ENCODE peak calls at places on chromosomes 6 and 20, in seven cellular contexts. One of them, this sample, is unnamed. For H3K4me1, the result is how much of the 10 kb centered on the place peaks cover.

GRCh38 chr6:154482858-154483257 is 27.6 kb downstream of the CNKSR3 start:
- ATAC-seq in IMR-90: no peak
- ATAC-seq in HepG2: no peak
- ATAC-seq in PC-3: no peak
- ATAC-seq in HCT116: no peak
- ATAC-seq in heart right ventricle: peak
- ATAC-seq in gastrocnemius medialis: no peak
- ATAC-seq in this sample: peak

GRCh38 chr6:68087399-68088133 is 547.5 kb upstream of the ADGRB3 start:
- ATAC-seq in HepG2: no peak
- ATAC-seq in HCT116: no peak
- ATAC-seq in gastrocnemius medialis: no peak
- ATAC-seq in heart right ventricle: no peak
- ATAC-seq in PC-3: no peak
- ATAC-seq in IMR-90: no peak
- ATAC-seq in this sample: no peak

GRCh38 chr6:163750436-163751031 is 336.0 kb downstream of the QKI start:
- ATAC-seq in IMR-90: no peak
- ATAC-seq in PC-3: no peak
- ATAC-seq in HCT116: no peak
- ATAC-seq in HepG2: no peak
- ATAC-seq in gastrocnemius medialis: no peak
- ATAC-seq in heart right ventricle: no peak
- ATAC-seq in this sample: no peak

GRCh38 chr6:160756021-160756420 is 54.0 kb downstream of the PLG start:
- ATAC-seq in HepG2: no peak
- ATAC-seq in gastrocnemius medialis: no peak
- ATAC-seq in IMR-90: no peak
- ATAC-seq in PC-3: no peak
- ATAC-seq in heart right ventricle: no peak
- ATAC-seq in HCT116: no peak
- ATAC-seq in this sample: no peak

GRCh38 chr6:111080713-111081112 is 6.6 kb upstream of the SLC16A10 start:
- ATAC-seq in PC-3: no peak
- ATAC-seq in IMR-90: no peak
- ATAC-seq in HCT116: no peak
- ATAC-seq in HepG2: no peak
- ATAC-seq in heart right ventricle: no peak
- ATAC-seq in gastrocnemius medialis: no peak
- ATAC-seq in this sample: no peak

GRCh38 chr20:3051385-3052019 is 5.7 kb downstream of the MRPS26 start:
- ATAC-seq in IMR-90: no peak
- ATAC-seq in HepG2: peak
- ATAC-seq in heart right ventricle: no peak
- ATAC-seq in HCT116: peak
- ATAC-seq in gastrocnemius medialis: no peak
- ATAC-seq in PC-3: peak
- ATAC-seq in this sample: no peak

GRCh38 chr6:133890941-133891813 is 2.3 kb downstream of the TCF21 start:
- ATAC-seq in HepG2: peak
- ATAC-seq in PC-3: no peak
- ATAC-seq in heart right ventricle: peak
- ATAC-seq in IMR-90: no peak
- ATAC-seq in gastrocnemius medialis: peak
- ATAC-seq in HCT116: peak
- ATAC-seq in this sample: no peak

GRCh38 chr6:17360564-17360963 is 32.8 kb upstream of the CAP2 start:
- ATAC-seq in heart right ventricle: no peak
- ATAC-seq in HepG2: no peak
- ATAC-seq in IMR-90: no peak
- ATAC-seq in gastrocnemius medialis: no peak
- ATAC-seq in PC-3: no peak
- ATAC-seq in HCT116: no peak
- ATAC-seq in this sample: no peak

GRCh38 chr6:150905769-150906168 is 40.3 kb downstream of the MTHFD1L start:
- ATAC-seq in gastrocnemius medialis: no peak
- ATAC-seq in HCT116: peak
- ATAC-seq in heart right ventricle: no peak
- ATAC-seq in PC-3: no peak
- ATAC-seq in IMR-90: no peak
- ATAC-seq in HepG2: peak
- ATAC-seq in this sample: no peak

GRCh38 chr6:150684715-150685459 is 85.2 kb downstream of the PLEKHG1 start:
- ATAC-seq in gastrocnemius medialis: peak
- ATAC-seq in IMR-90: no peak
- ATAC-seq in PC-3: no peak
- ATAC-seq in HepG2: no peak
- ATAC-seq in HCT116: no peak
- ATAC-seq in heart right ventricle: peak
- ATAC-seq in this sample: peak

GRCh38 chr6:14748679-14749078 is 497.2 kb upstream of the JARID2 start:
- ATAC-seq in HCT116: no peak
- ATAC-seq in gastrocnemius medialis: no peak
- ATAC-seq in heart right ventricle: no peak
- ATAC-seq in IMR-90: no peak
- ATAC-seq in HepG2: no peak
- ATAC-seq in PC-3: no peak
- ATAC-seq in this sample: no peak

GRCh38 chr20:59446361-59446760 is 145.9 kb downstream of the EDN3 start:
- ATAC-seq in heart right ventricle: no peak
- ATAC-seq in HCT116: no peak
- ATAC-seq in PC-3: no peak
- ATAC-seq in HepG2: no peak
- ATAC-seq in IMR-90: no peak
- ATAC-seq in gastrocnemius medialis: no peak
- ATAC-seq in this sample: no peak

GRCh38 chr20:12327205-12327604 is 409.5 kb downstream of the BTBD3 start:
- ATAC-seq in HepG2: no peak
- ATAC-seq in gastrocnemius medialis: no peak
- ATAC-seq in HCT116: no peak
- ATAC-seq in IMR-90: no peak
- ATAC-seq in heart right ventricle: no peak
- ATAC-seq in PC-3: no peak
- ATAC-seq in this sample: no peak

GRCh38 chr20:57738053-57738452 is 28.2 kb upstream of the PMEPA1 start:
- ATAC-seq in IMR-90: no peak
- ATAC-seq in gastrocnemius medialis: no peak
- ATAC-seq in HepG2: no peak
- ATAC-seq in heart right ventricle: no peak
- ATAC-seq in HCT116: no peak
- ATAC-seq in PC-3: peak
- ATAC-seq in this sample: no peak

GRCh38 chr6:96626749-96627353 is 63.9 kb downstream of the FHL5 start:
- ATAC-seq in gastrocnemius medialis: no peak
- ATAC-seq in PC-3: peak
- ATAC-seq in HCT116: peak
- ATAC-seq in heart right ventricle: peak
- ATAC-seq in IMR-90: peak
- ATAC-seq in HepG2: peak
- ATAC-seq in this sample: no peak

GRCh38 chr6:35093118-35093445 is 48.1 kb downstream of the TCP11 start:
- ATAC-seq in HCT116: no peak
- ATAC-seq in HepG2: no peak
- ATAC-seq in heart right ventricle: no peak
- ATAC-seq in gastrocnemius medialis: no peak
- ATAC-seq in PC-3: no peak
- ATAC-seq in IMR-90: no peak
- ATAC-seq in this sample: no peak

GRCh38 chr6:150175611-150176151 is 32.8 kb downstream of the PPP1R14C start:
- ATAC-seq in heart right ventricle: no peak
- ATAC-seq in IMR-90: no peak
- ATAC-seq in PC-3: no peak
- ATAC-seq in HCT116: no peak
- ATAC-seq in HepG2: no peak
- ATAC-seq in gastrocnemius medialis: peak
- ATAC-seq in this sample: no peak

GRCh38 chr6:110853754-110854477 is 20.7 kb upstream of the AMD1 start:
- ATAC-seq in HepG2: no peak
- ATAC-seq in HCT116: no peak
- ATAC-seq in gastrocnemius medialis: no peak
- ATAC-seq in IMR-90: no peak
- ATAC-seq in heart right ventricle: no peak
- ATAC-seq in PC-3: no peak
- ATAC-seq in this sample: no peak

GRCh38 chr20:3010985-3011723 is 32.3 kb upstream of the GNRH2 start:
- ATAC-seq in PC-3: peak
- ATAC-seq in heart right ventricle: no peak
- ATAC-seq in HepG2: no peak
- ATAC-seq in HCT116: peak
- ATAC-seq in IMR-90: peak
- ATAC-seq in gastrocnemius medialis: no peak
- ATAC-seq in this sample: no peak

GRCh38 chr6:125203395-125203794 is 49.8 kb downstream of the TPD52L1 start:
- ATAC-seq in HCT116: no peak
- ATAC-seq in HepG2: no peak
- ATAC-seq in PC-3: no peak
- ATAC-seq in gastrocnemius medialis: peak
- ATAC-seq in IMR-90: no peak
- ATAC-seq in heart right ventricle: no peak
- ATAC-seq in this sample: no peak

GRCh38 chr6:28947831-28948270 is 24.1 kb upstream of the TRIM27 start:
- ATAC-seq in HCT116: no peak
- ATAC-seq in PC-3: peak
- ATAC-seq in IMR-90: peak
- ATAC-seq in heart right ventricle: no peak
- ATAC-seq in gastrocnemius medialis: no peak
- ATAC-seq in HepG2: peak
- ATAC-seq in this sample: no peak

GRCh38 chr6:109031416-109031815 is 63.2 kb downstream of the SESN1 start:
- ATAC-seq in HCT116: no peak
- ATAC-seq in PC-3: no peak
- ATAC-seq in IMR-90: no peak
- ATAC-seq in HepG2: no peak
- ATAC-seq in gastrocnemius medialis: no peak
- ATAC-seq in heart right ventricle: peak
- ATAC-seq in this sample: no peak

GRCh38 chr20:50111120-50111828 is 1.7 kb downstream of the UBE2V1 start:
- ATAC-seq in IMR-90: peak
- ATAC-seq in gastrocnemius medialis: no peak
- ATAC-seq in heart right ventricle: no peak
- ATAC-seq in PC-3: peak
- ATAC-seq in HCT116: no peak
- ATAC-seq in HepG2: no peak
- ATAC-seq in this sample: no peak

GRCh38 chr20:658731-659291 is 5.8 kb upstream of the SRXN1 start:
- ATAC-seq in heart right ventricle: no peak
- ATAC-seq in HCT116: no peak
- ATAC-seq in IMR-90: peak
- ATAC-seq in HepG2: no peak
- ATAC-seq in PC-3: no peak
- ATAC-seq in gastrocnemius medialis: no peak
- ATAC-seq in this sample: no peak

GRCh38 chr20:6142348-6142993 is 19.6 kb upstream of the FERMT1 start:
- ATAC-seq in gastrocnemius medialis: no peak
- ATAC-seq in IMR-90: peak
- ATAC-seq in HCT116: peak
- ATAC-seq in PC-3: peak
- ATAC-seq in heart right ventricle: no peak
- ATAC-seq in HepG2: peak
- ATAC-seq in this sample: no peak

DNA sequence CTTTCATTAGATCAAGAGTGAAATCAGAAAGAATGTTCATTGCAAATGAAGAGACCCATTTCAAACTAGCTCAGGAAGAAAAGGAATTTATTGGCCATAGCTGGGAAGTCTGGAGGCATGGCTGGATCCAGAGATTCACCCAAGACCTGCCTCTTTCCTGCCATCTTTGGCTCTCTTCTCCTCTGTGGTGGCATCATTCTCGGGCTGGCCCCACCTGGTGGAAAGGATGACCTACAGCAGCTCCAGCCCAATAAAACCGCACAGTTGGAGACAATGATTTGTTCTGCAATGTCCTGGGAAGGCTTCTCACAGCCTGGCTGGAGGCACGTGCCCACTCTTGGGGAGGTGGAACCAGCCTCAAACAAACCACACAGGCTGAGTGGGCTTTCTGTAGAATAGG is 18.1 kb upstream of the FERMT1 start:
- ATAC-seq in HepG2: peak
- ATAC-seq in gastrocnemius medialis: no peak
- ATAC-seq in PC-3: peak
- ATAC-seq in heart right ventricle: no peak
- ATAC-seq in IMR-90: no peak
- ATAC-seq in HCT116: peak
- ATAC-seq in this sample: no peak
- H3K4me3 ChIP-seq in HepG2: no peak
- H3K4me3 ChIP-seq in gastrocnemius medialis: no peak
- H3K4me3 ChIP-seq in PC-3: no peak
- H3K4me3 ChIP-seq in heart right ventricle: no peak
- H3K4me3 ChIP-seq in IMR-90: no peak
- H3K4me3 ChIP-seq in HCT116: no peak
- H3K4me3 ChIP-seq in this sample: no peak

DNA sequence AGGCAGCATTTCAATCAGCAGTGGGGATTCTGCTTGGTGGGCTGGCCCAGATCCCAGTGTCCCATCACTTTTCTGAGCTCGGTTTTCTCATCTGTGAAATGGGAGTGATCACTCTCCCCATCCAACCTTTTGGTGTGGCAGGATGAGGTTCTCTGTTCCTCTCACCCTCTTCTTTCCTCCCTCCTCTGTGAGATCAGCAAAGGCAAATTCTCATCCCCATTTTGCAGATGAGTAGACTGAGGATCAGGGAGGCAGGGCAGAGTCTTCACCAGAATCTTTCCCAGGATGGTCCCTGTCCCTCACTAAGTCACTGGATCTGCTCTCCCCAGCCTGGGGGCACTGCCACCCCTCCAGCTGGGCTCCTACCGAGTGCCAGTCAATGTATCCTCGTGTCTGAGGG is 60.6 kb upstream of the SLC32A1 start:
- ATAC-seq in HCT116: no peak
- ATAC-seq in HepG2: no peak
- ATAC-seq in IMR-90: no peak
- ATAC-seq in heart right ventricle: no peak
- ATAC-seq in PC-3: no peak
- ATAC-seq in gastrocnemius medialis: no peak
- ATAC-seq in this sample: no peak
- TF ChIP-seq CTCF in HCT116: no peak
- TF ChIP-seq CTCF in HepG2: no peak
- TF ChIP-seq CTCF in IMR-90: no peak
- TF ChIP-seq CTCF in heart right ventricle: no peak
- TF ChIP-seq CTCF in PC-3: no peak
- TF ChIP-seq CTCF in gastrocnemius medialis: no peak
- TF ChIP-seq CTCF in this sample: no peak

DNA sequence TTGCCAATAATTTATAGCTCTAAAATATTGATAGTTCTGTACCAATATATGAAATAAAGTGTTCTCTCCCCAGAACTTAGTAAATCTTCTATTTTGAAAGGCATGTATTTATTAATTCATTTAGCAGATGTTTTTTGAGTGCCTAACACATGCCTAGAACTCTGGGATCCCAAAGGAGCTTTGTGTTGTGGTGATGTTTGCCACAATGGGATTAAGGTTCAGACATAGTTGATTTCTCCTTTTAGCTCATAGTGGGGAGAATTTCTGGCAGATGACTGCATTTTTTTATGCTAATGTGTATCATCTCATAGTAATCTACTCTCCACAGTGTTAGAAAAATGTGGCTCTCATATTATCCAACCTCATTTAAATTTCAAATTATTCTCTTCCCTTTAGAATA is 21.7 kb downstream of the MYB start:
- ATAC-seq in gastrocnemius medialis: no peak
- ATAC-seq in PC-3: no peak
- ATAC-seq in HepG2: no peak
- ATAC-seq in heart right ventricle: no peak
- ATAC-seq in HCT116: no peak
- ATAC-seq in IMR-90: no peak
- ATAC-seq in this sample: no peak
- H3K4me1 ChIP-seq in gastrocnemius medialis: under half
- H3K4me1 ChIP-seq in PC-3: under half
- H3K4me1 ChIP-seq in HepG2: under half
- H3K4me1 ChIP-seq in heart right ventricle: under half
- H3K4me1 ChIP-seq in HCT116: under half
- H3K4me1 ChIP-seq in IMR-90: under half
- H3K4me1 ChIP-seq in this sample: under half

GRCh38 chr6:85468326-85468725 is 18.4 kb downstream of the NT5E start:
- ATAC-seq in heart right ventricle: no peak
- ATAC-seq in HCT116: no peak
- ATAC-seq in HepG2: peak
- ATAC-seq in IMR-90: no peak
- ATAC-seq in gastrocnemius medialis: no peak
- ATAC-seq in PC-3: no peak
- ATAC-seq in this sample: no peak
- H3K4me3 ChIP-seq in heart right ventricle: no peak
- H3K4me3 ChIP-seq in HCT116: no peak
- H3K4me3 ChIP-seq in HepG2: no peak
- H3K4me3 ChIP-seq in IMR-90: no peak
- H3K4me3 ChIP-seq in gastrocnemius medialis: no peak
- H3K4me3 ChIP-seq in PC-3: no peak
- H3K4me3 ChIP-seq in this sample: no peak